ENCODE peak calls at places on chromosomes 2 and 18, in six cellular contexts. F is kidney epithelial cell, S is fibroblast of mammary gland, W is WERI-Rb-1, Q is neuronal stem cell, M is keratinocyte. L is an unnamed sample.

GRCh38 chr2:50273003-50273402 is 758.9 kb downstream of the NRXN1 start:
- DNase-seq in F (no peak), S (no peak), W (no peak), Q (no peak), M (no peak), L (no peak)

GRCh38 chr2:142834003-142834402 is 43.5 kb upstream of the KYNU start:
- DNase-seq in F (no peak), S (peak), W (no peak), Q (no peak), M (peak), L (peak)

GRCh38 chr2:240203842-240204270 is 63.4 kb upstream of the OTOS start:
- DNase-seq in F (no peak), S (no peak), W (no peak), Q (no peak), M (no peak), L (no peak)

GRCh38 chr18:44626807-44627206 is 53.9 kb upstream of the SETBP1 start:
- DNase-seq in F (no peak), S (peak), W (no peak), Q (no peak), M (no peak), L (no peak)

GRCh38 chr2:15316370-15316814 is 244.7 kb downstream of the NBAS start:
- DNase-seq in F (no peak), S (no peak), W (no peak), Q (no peak), M (no peak), L (no peak)

GRCh38 chr2:105627530-105627929 is 117.2 kb upstream of the NCK2 start:
- DNase-seq in F (no peak), S (no peak), W (no peak), Q (no peak), M (no peak), L (no peak)

GRCh38 chr2:235591921-235592320 is 98.1 kb downstream of the AGAP1 start:
- DNase-seq in F (no peak), S (peak), W (no peak), Q (no peak), M (no peak), L (no peak)

GRCh38 chr2:110678457-110679336 is 834 bp upstream of the BUB1 start:
- DNase-seq in F (no peak), S (no peak), W (peak), Q (peak), M (no peak), L (no peak)

GRCh38 chr18:32549248-32549842 is 78.7 kb upstream of the GAREM1 start:
- DNase-seq in F (no peak), S (peak), W (peak), Q (peak), M (no peak), L (peak)

GRCh38 chr2:157254041-157254440 is 3.5 kb upstream of the GALNT5 start:
- DNase-seq in F (no peak), S (peak), W (no peak), Q (no peak), M (no peak), L (no peak)

GRCh38 chr2:121095257-121096080 is 189.5 kb downstream of the TFCP2L1 start:
- DNase-seq in F (no peak), S (peak), W (peak), Q (no peak), M (peak), L (no peak)

GRCh38 chr2:159946326-159946992 is 116.0 kb downstream of the PLA2R1 start:
- DNase-seq in F (no peak), S (peak), W (no peak), Q (no peak), M (no peak), L (no peak)

GRCh38 chr18:50507120-50507590 is 52.7 kb upstream of the MAPK4 start:
- DNase-seq in F (no peak), S (peak), W (peak), Q (peak), M (no peak), L (no peak)

GRCh38 chr18:9218052-9218451 is 81.5 kb downstream of the ANKRD12 start:
- DNase-seq in F (no peak), S (peak), W (no peak), Q (no peak), M (no peak), L (peak)

GRCh38 chr2:75998451-75998850 is 287.7 kb upstream of the GCFC2 start:
- DNase-seq in F (no peak), S (no peak), W (no peak), Q (no peak), M (no peak), L (no peak)

GRCh38 chr2:68749345-68749744 is 14.7 kb downstream of the ARHGAP25 start:
- DNase-seq in F (no peak), S (no peak), W (no peak), Q (no peak), M (no peak), L (no peak)

GRCh38 chr2:9001778-9002177 is 1.7 kb downstream of the MBOAT2 start:
- DNase-seq in F (no peak), S (no peak), W (no peak), Q (no peak), M (no peak), L (no peak)

GRCh38 chr18:76822510-76823165 is at the start of gene ZNF236:
- DNase-seq in F (no peak), S (peak), W (peak), Q (peak), M (no peak), L (peak)

GRCh38 chr18:9506046-9506792 is 30.9 kb downstream of the RALBP1 start:
- DNase-seq in F (peak), S (no peak), W (peak), Q (no peak), M (no peak), L (no peak)

GRCh38 chr2:54212456-54212855 is 43.6 kb downstream of the TSPYL6 start:
- DNase-seq in F (peak), S (peak), W (no peak), Q (no peak), M (no peak), L (peak)

GRCh38 chr2:73972846-73973245 is 11.9 kb upstream of the TET3 start:
- DNase-seq in F (no peak), S (no peak), W (no peak), Q (no peak), M (no peak), L (no peak)

GRCh38 chr2:203706403-203706802 is at the start of gene CD28:
- DNase-seq in F (no peak), S (no peak), W (no peak), Q (no peak), M (no peak), L (no peak)

GRCh38 chr2:203708846-203709815 is 2.7 kb downstream of the CD28 start:
- DNase-seq in F (no peak), S (no peak), W (no peak), Q (no peak), M (no peak), L (no peak)

GRCh38 chr2:203710211-203710610 is 3.8 kb downstream of the CD28 start:
- DNase-seq in F (no peak), S (no peak), W (no peak), Q (no peak), M (no peak), L (no peak)

GRCh38 chr2:203705184-203705583 is 1.3 kb upstream of the CD28 start:
- DNase-seq in F (no peak), S (no peak), W (no peak), Q (no peak), M (no peak), L (no peak)

DNA sequence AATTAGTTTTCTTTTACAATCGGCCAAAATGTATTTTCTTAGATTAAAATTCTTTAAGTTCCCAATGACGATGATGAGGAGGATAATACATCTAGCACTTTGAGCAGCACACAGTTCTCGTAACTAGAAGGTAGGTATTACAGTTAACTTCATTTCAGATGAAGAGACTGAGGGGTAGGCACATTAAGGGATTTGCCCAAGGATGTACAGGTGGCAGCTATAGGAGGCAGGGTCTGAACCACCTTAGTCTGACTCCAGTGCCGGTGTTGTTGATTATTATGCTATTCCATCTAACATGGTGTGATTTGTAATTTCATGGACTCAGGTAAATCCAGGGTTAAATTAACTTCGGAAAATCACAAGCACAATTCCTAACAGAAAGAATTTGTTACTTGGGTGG is 1.1 kb downstream of the CD28 start:
- DNase-seq in F (no peak), S (no peak), W (no peak), Q (no peak), M (no peak), L (no peak)
- H3K4me3 ChIP-seq in F (no peak), S (no peak), W (no peak), Q (no peak), M (no peak), L (no peak)

GRCh38 chr2:37643102-37644078 is 28.1 kb downstream of the CDC42EP3 start:
- DNase-seq in F (no peak), S (no peak), W (no peak), Q (no peak), M (no peak), L (no peak)

GRCh38 chr2:37645363-37645762 is 26.1 kb downstream of the CDC42EP3 start:
- DNase-seq in F (no peak), S (peak), W (no peak), Q (no peak), M (no peak), L (no peak)

GRCh38 chr2:37641582-37642111 is 29.8 kb downstream of the CDC42EP3 start:
- DNase-seq in F (no peak), S (peak), W (no peak), Q (no peak), M (no peak), L (no peak)

GRCh38 chr2:37645836-37646235 is 25.6 kb downstream of the CDC42EP3 start:
- DNase-seq in F (no peak), S (no peak), W (no peak), Q (no peak), M (no peak), L (no peak)

GRCh38 chr2:37644191-37644590 is 27.3 kb downstream of the CDC42EP3 start:
- DNase-seq in F (no peak), S (no peak), W (no peak), Q (no peak), M (no peak), L (no peak)
- H3K4me3 ChIP-seq in F (no peak), S (no peak), W (no peak), Q (no peak), M (no peak), L (no peak)

DNA sequence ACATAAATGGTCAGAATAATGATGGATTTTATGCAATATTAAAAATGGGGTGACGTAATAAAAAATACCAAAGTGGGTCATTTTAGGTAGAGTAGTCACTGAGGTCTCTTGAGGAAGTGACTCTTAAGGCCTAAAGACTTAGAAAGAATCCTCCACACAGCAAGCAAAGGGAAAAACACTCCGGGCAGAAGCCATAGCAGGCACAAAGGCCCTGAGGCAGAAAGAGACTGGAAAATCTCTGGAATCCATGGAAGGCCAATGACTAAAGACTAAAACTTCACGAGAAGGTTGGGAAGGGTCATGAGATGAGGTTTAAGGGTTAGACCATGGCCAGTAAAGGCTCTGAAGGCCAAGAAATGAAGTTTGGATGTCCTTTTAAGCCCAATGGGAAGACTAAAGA is 36.9 kb downstream of the MAIP1 start:
- DNase-seq in F (no peak), S (no peak), W (no peak), Q (no peak), M (no peak), L (no peak)
- H3K4me3 ChIP-seq in F (no peak), S (no peak), W (no peak), Q (no peak), M (no peak), L (no peak)

DNA sequence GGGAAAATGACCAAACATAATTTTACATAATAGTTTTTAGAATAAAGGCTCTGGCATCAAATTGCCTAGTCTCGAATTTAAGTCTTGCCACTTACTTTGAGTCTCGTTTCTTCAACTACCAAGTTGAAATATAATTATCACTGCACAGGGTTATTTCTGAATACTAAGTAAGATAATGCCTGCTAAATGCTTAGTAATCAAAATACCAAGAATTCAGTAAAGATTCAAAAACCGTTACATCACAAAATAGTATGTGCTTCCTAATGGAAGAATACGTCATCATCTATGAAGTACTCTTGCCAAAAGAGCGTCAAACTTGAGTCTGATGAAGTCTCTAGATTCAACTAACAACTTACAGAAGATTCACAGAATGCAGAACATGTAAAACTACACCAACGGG is 40.5 kb downstream of the ATL2 start:
- DNase-seq in F (no peak), S (no peak), W (no peak), Q (no peak), M (no peak), L (no peak)
- H3K4me3 ChIP-seq in F (no peak), S (no peak), W (no peak), Q (no peak), M (no peak), L (no peak)

GRCh38 chr2:154526234-154526633 is 172.3 kb upstream of the KCNJ3 start:
- DNase-seq in F (no peak), S (no peak), W (no peak), Q (no peak), M (no peak), L (no peak)
- H3K4me3 ChIP-seq in F (no peak), S (no peak), W (no peak), Q (no peak), M (no peak), L (no peak)

GRCh38 chr2:134773372-134774073 is 54.7 kb upstream of the TMEM163 start:
- DNase-seq in F (no peak), S (no peak), W (no peak), Q (no peak), M (no peak), L (no peak)

GRCh38 chr2:134772493-134773169 is 53.8 kb upstream of the TMEM163 start:
- DNase-seq in F (no peak), S (no peak), W (no peak), Q (no peak), M (no peak), L (no peak)

GRCh38 chr2:134774786-134775641 is 56.2 kb upstream of the TMEM163 start:
- DNase-seq in F (no peak), S (no peak), W (no peak), Q (peak), M (peak), L (no peak)

GRCh38 chr2:134776836-134777235 is 58.0 kb upstream of the TMEM163 start:
- DNase-seq in F (no peak), S (no peak), W (no peak), Q (no peak), M (no peak), L (no peak)

GRCh38 chr2:134774074-134774742 is 55.4 kb upstream of the TMEM163 start:
- DNase-seq in F (no peak), S (no peak), W (no peak), Q (no peak), M (no peak), L (no peak)
- H3K4me3 ChIP-seq in F (no peak), S (no peak), W (no peak), Q (no peak), M (peak), L (no peak)

DNA sequence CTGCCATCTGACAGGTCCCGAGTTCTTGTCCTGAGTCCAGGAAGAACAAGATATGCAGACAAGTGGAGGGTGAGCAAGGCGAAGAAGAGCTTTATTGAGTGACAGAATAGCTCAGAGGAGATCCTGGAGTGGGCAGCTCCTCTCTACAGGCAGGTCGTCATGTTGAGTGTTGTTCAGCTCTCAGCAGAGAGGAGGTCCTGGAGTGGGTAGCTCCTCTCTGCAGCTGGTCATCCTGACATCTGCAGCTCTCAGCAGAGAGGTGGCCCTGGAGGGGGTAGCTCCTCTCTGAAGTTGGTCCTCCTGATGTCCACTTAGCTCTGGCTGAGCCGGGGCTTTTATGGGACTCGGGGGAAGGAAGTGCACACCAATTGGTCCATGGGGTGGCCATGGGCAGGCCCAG is 90.4 kb downstream of the ATAD2B start:
- DNase-seq in F (no peak), S (no peak), W (no peak), Q (no peak), M (no peak), L (no peak)
- H3K4me3 ChIP-seq in F (no peak), S (no peak), W (no peak), Q (no peak), M (no peak), L (no peak)

GRCh38 chr2:176137249-176137573 is 7.7 kb downstream of the HOXD8 start:
- DNase-seq in F (no peak), S (no peak), W (no peak), Q (no peak), M (no peak), L (no peak)
- H3K4me3 ChIP-seq in F (peak), S (peak), W (no peak), Q (no peak), M (no peak), L (peak)